ENCODE peak calls at places on chromosomes 2 and 18, in eight cellular contexts. G is brain microvascular endothelial cell, K is tibial nerve, O is ovary, J is right atrium auricular region, W is Peyer's patch, V is body of pancreas, U is A549. M is an unnamed sample.

GRCh38 chr2:25310965-25311865 is 30.5 kb downstream of the DNMT3A start:
- DNase-seq in G (no peak), K (no peak), O (no peak), J (no peak), W (no peak), V (peak; percentile 91), U (no peak), M (no peak)

GRCh38 chr18:41751161-41751560 is 203.9 kb upstream of the PIK3C3 start:
- DNase-seq in G (no peak), K (no peak), O (no peak), J (no peak), W (no peak), V (no peak), U (no peak), M (no peak)

GRCh38 chr2:158102446-158102845 is 770 bp downstream of the UPP2 start:
- DNase-seq in G (peak; percentile 10), K (no peak), O (no peak), J (no peak), W (no peak), V (no peak), U (no peak), M (no peak)

GRCh38 chr2:133415210-133415876 is 152.9 kb downstream of the NCKAP5 start:
- DNase-seq in G (no peak), K (no peak), O (no peak), J (no peak), W (no peak), V (no peak), U (no peak), M (no peak)

GRCh38 chr2:48131503-48132293 is 225.4 kb upstream of the FBXO11 start:
- DNase-seq in G (peak; percentile 86), K (no peak), O (no peak), J (no peak), W (no peak), V (no peak), U (no peak), M (no peak)

GRCh38 chr2:15939854-15940660 is at the start of gene MYCN:
- DNase-seq in G (peak; percentile 11), K (peak; percentile 28), O (peak; percentile 52), J (peak; percentile 66), W (no peak), V (no peak), U (peak; percentile 72), M (peak; percentile 58)

GRCh38 chr2:237012577-237013237 is 73.0 kb upstream of the COPS8 start:
- DNase-seq in G (peak; percentile 78), K (no peak), O (no peak), J (no peak), W (no peak), V (no peak), U (no peak), M (no peak)

GRCh38 chr2:24517247-24517646 is 26.2 kb downstream of the NCOA1 start:
- DNase-seq in G (no peak), K (no peak), O (no peak), J (no peak), W (no peak), V (peak; percentile 25), U (no peak), M (no peak)

GRCh38 chr2:121071058-121071504 is 213.9 kb downstream of the TFCP2L1 start:
- DNase-seq in G (peak; percentile 64), K (peak; percentile 60), O (peak; percentile 68), J (no peak), W (peak; percentile 22), V (peak; percentile 73), U (peak; percentile 53), M (peak; percentile 84)

GRCh38 chr2:166410828-166411472 is 35.2 kb upstream of the SCN9A start:
- DNase-seq in G (peak; percentile 96), K (no peak), O (no peak), J (no peak), W (no peak), V (no peak), U (peak; percentile 62), M (no peak)

GRCh38 chr2:42298132-42298531 is 62.9 kb downstream of the COX7A2L start:
- DNase-seq in G (no peak), K (no peak), O (no peak), J (no peak), W (no peak), V (no peak), U (no peak), M (no peak)

GRCh38 chr2:69601179-69601612 is 42.3 kb downstream of the AAK1 start:
- DNase-seq in G (peak; percentile 93), K (no peak), O (no peak), J (no peak), W (no peak), V (no peak), U (peak; percentile 63), M (no peak)

GRCh38 chr2:217989221-217989948 is 13.4 kb downstream of the TNS1 start:
- DNase-seq in G (no peak), K (no peak), O (no peak), J (no peak), W (no peak), V (peak; percentile 11), U (no peak), M (no peak)

GRCh38 chr2:47334356-47335136 is 68.4 kb upstream of the MSH2 start:
- DNase-seq in G (peak; percentile 20), K (no peak), O (no peak), J (no peak), W (no peak), V (no peak), U (no peak), M (no peak)

GRCh38 chr2:47190188-47190818 is 35.2 kb upstream of the STPG4 start:
- DNase-seq in G (peak; percentile 88), K (no peak), O (no peak), J (no peak), W (no peak), V (no peak), U (peak; percentile 77), M (no peak)

GRCh38 chr2:239290618-239291504 is 110.0 kb downstream of the HDAC4 start:
- DNase-seq in G (no peak), K (peak; percentile 14), O (no peak), J (no peak), W (no peak), V (no peak), U (no peak), M (peak; percentile 78)

GRCh38 chr2:95346738-95347671 is 49.9 kb downstream of the KCNIP3 start:
- DNase-seq in G (no peak), K (no peak), O (peak; percentile 33), J (no peak), W (no peak), V (no peak), U (no peak), M (peak; percentile 61)

DNA sequence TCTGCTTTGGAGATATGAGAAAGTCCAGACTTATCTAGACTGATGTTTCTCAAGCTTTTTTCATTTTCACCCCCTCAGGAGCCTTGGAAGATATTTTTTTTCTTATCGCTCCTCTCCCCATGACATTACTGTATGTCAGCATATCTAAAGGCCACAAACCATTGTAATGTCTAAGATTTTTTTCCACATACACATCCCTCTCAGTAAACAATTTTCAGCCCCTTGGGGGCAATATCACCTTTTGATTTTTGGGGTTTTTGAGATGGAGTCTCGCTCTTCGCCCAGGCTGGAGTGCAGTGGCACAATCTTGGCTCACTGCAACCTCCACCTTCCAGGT is 60.3 kb upstream of the REL start:
- DNase-seq in G (no peak), K (no peak), O (no peak), J (no peak), W (no peak), V (no peak), U (no peak), M (no peak)
- H3K4me3 ChIP-seq in G (no peak overlapping the region), K (no peak overlapping the region), O (no peak overlapping the region), J (no peak overlapping the region), W (no peak overlapping the region), V (no peak overlapping the region), U (no peak overlapping the region), M (no peak overlapping the region)

DNA sequence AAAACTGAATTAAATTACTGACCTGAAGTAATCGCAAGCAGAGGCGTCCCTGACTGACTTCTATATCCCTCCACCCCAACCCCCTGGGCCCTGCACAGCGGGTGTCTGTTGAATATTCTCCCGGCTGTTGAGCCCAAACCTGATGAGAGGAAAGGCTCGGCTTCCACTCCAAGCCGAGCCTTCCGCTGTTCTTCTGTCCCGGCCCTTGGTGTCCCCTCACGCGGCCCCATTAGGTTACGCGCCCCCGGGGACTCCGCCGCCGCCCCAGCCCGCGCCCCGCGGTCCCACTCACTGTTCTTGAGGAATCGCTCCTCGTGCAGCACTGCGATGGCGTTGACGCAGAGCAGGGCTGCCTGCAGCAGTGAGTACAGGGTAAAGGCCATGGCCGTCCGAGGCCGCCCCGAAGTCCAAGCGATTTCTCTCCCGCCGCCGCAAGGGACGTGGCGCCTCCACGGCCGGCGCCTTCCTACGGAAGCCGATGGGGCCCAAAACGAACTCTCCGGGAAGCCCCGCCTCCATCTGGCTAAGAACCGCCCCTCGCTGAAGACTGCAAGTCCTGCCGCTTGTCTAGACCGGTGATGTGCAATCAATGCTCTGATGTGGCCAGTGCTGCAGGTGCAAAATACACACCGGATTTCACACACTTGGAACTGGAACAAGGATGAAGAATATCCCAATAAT is at the start of gene IER3IP1:
- DNase-seq in G (peak; percentile 92), K (peak; percentile 73), O (peak; percentile 87), J (peak; percentile 93), W (peak; percentile 84), V (peak; percentile 91), U (peak; percentile 92), M (peak; percentile 96)
- TF ChIP-seq CTCF in G (peak; percentile 19), K (no peak), O (peak; percentile 9), J (no peak), W (no peak), V (no peak), U (no peak), M (peak; percentile 5)

DNA sequence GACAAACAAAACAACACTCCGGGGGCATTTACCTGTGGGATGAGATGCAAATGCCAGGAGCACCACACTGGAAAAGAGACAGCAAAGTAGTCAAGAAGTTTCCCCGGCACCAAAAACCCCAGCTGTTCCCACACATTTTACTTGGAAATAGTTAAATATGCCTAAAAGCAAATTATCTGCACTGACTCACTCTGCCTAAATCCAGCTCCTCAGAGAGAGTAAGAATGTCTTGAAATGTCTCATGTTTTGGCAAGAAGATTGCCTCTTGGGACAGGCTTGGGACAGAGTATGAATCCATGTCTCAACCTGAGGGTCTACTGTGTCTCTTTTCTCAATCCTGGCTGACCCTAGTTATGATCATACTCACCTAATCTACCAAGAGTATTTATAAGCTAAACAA is 87.5 kb upstream of the RIOK3 start:
- DNase-seq in G (peak; percentile 44), K (no peak), O (no peak), J (peak; percentile 63), W (no peak), V (no peak), U (no peak), M (no peak)
- H3K27ac ChIP-seq in G (peak overlapping the region; percentile 39), K (no peak overlapping the region), O (no peak overlapping the region), J (peak overlapping the region; percentile 55), W (no peak overlapping the region), V (no peak overlapping the region), U (no peak overlapping the region), M (peak overlapping the region; percentile 30)

DNA sequence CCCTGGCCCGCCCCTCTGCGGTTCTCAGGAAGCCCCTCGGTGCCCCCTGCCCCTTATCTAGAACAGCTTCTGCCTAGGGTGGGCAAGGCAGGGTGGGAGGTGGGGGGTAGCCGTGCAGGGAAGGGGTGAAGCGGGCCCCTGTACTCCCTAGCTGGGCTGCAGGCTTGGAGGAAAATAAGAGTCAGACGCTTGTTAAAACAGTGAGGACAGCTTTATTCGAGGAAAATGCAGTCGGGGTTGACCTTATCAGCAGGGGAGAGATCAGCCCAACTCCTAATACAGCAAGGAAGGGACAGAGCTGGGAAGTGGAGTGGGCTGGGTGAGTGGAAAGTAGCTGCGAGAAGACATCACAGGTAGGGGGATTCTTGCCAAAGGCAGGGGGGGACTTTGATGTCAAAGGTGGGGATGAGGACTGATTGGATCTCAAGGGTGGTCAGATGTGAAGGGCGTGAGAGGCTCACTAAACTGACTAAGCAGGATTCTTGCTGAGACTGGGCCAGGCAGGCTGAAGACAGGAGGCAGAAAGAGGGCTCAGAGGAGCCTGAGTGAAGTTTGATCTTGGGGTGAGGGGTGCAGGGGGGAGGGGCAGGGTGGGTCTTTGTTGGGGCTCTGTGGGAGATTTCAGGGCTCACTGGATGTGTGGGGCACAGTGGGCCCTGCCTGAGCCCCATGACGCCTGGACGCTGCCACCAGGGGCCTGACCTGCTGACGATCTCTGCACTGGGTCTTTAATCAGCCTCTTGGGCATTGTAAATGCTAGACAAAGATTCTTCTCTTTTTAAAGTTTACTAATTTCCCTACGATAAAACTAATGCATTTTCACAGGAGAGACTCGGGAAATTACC is 29.9 kb downstream of the HPCAL1 start:
- DNase-seq in G (peak; percentile 21), K (no peak), O (no peak), J (no peak), W (no peak), V (no peak), U (no peak), M (no peak)
- H3K4me3 ChIP-seq in G (no peak overlapping the region), K (no peak overlapping the region), O (no peak overlapping the region), J (no peak overlapping the region), W (no peak overlapping the region), V (no peak overlapping the region), U (no peak overlapping the region), M (no peak overlapping the region)